ENCODE peak calls at places on chromosomes 2 and 18, in four cellular contexts. G is fibroblast of villous mesenchyme, N is A549, S is skeletal muscle cell. D is an unnamed sample.

GRCh38 chr18:78769502-78770113 is 210.0 kb upstream of the SALL3 start:
- DNase-seq in S (no peak), G (no peak), N (no peak), D (no peak)

GRCh38 chr2:194155406-194155805 is 1501.6 kb upstream of the SLC39A10 start:
- DNase-seq in N (no peak), G (no peak), S (no peak), D (no peak)

GRCh38 chr2:172283476-172283875 is 143.9 kb upstream of the ITGA6 start:
- DNase-seq in N (no peak), G (no peak), S (peak; percentile 41), D (peak; percentile 61)

GRCh38 chr2:96501471-96501874 is 3.7 kb downstream of the NEURL3 start:
- DNase-seq in G (no peak), S (no peak), N (no peak), D (no peak)

GRCh38 chr2:107259411-107260195 is 373.6 kb upstream of the ST6GAL2 start:
- DNase-seq in G (no peak), N (no peak), S (no peak), D (no peak)

GRCh38 chr2:119005081-119005480 is 63.1 kb downstream of the MARCO start:
- DNase-seq in S (no peak), N (no peak), G (no peak), D (no peak)

GRCh38 chr2:1744446-1745170 is at the start of gene PXDN:
- DNase-seq in G (peak; percentile 82), N (no peak), S (no peak), D (peak; percentile 81)

GRCh38 chr2:10654069-10654468 is 35.7 kb downstream of the NOL10 start:
- DNase-seq in N (no peak), G (peak; percentile 36), S (no peak), D (peak; percentile 53)

GRCh38 chr2:126698376-126698775 is 42.4 kb downstream of the GYPC start:
- DNase-seq in S (no peak), N (no peak), G (no peak), D (no peak)

GRCh38 chr2:112941753-112942653 is 31.0 kb downstream of the IL37 start:
- DNase-seq in S (peak; percentile 23), G (peak; percentile 76), N (peak; percentile 43), D (peak; percentile 89)

GRCh38 chr2:161008311-161008710 is 151.9 kb upstream of the TANK start:
- DNase-seq in N (no peak), G (no peak), S (no peak), D (no peak)

GRCh38 chr2:44941551-44942234 is at the start of gene SIX3:
- DNase-seq in N (no peak), S (no peak), G (no peak), D (no peak)

GRCh38 chr2:156110890-156111289 is 221.6 kb downstream of the NR4A2 start:
- DNase-seq in S (no peak), G (no peak), N (no peak), D (no peak)

GRCh38 chr18:26493021-26493420 is 55.3 kb downstream of the KCTD1 start:
- DNase-seq in N (no peak), G (no peak), S (no peak), D (no peak)

GRCh38 chr18:31097666-31098065 is 4.6 kb downstream of the DSC2 start:
- DNase-seq in S (no peak), N (no peak), G (no peak), D (no peak)

GRCh38 chr18:31101148-31102019 is 837 bp downstream of the DSC2 start:
- DNase-seq in G (no peak), N (peak; percentile 10), S (no peak), D (no peak)

GRCh38 chr18:31099490-31100230 is 2.6 kb downstream of the DSC2 start:
- DNase-seq in N (no peak), S (no peak), G (no peak), D (no peak)

GRCh38 chr18:31100598-31101147 is 1.5 kb downstream of the DSC2 start:
- DNase-seq in G (no peak), S (no peak), N (no peak), D (no peak)

DNA sequence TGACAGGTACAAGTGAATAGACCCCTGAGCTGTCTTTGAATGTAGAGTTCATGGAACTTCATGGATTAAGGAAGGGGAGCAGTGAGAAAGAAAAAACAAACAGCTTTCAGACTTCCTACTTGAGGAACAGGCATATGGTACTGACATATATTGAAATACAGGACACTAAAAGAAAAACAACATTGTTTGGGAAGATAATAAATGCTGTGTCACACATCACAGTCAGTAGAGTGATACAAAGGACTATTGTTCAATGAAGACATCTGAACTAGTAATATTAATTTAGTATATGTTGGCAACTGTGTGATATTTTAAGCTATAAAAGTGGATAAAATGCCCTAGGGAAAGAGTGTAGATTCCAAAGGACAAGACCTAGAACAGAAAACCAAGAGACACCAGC is 3.3 kb downstream of the DSC2 start:
- DNase-seq in N (no peak), S (no peak), G (no peak), D (no peak)
- H3K4me3 ChIP-seq in N (no peak overlapping the region), S (no peak overlapping the region), G (no peak overlapping the region), D (no peak overlapping the region)

GRCh38 chr2:241639385-241639784 is 1.9 kb downstream of the ATG4B start:
- DNase-seq in S (no peak), G (no peak), N (no peak), D (no peak)
- H3K4me3 ChIP-seq in S (no peak overlapping the region), G (no peak overlapping the region), N (no peak overlapping the region), D (no peak overlapping the region)

GRCh38 chr2:21970971-21971370 is 847.2 kb downstream of the TDRD15 start:
- DNase-seq in N (no peak), S (no peak), G (no peak), D (no peak)
- H3K4me3 ChIP-seq in N (no peak overlapping the region), S (no peak overlapping the region), G (no peak overlapping the region), D (no peak overlapping the region)

GRCh38 chr2:55282110-55282917 is 13.3 kb upstream of the MTIF2 start:
- DNase-seq in N (peak; percentile 61), G (peak; percentile 89), S (peak; percentile 55), D (peak; percentile 93)
- H3K4me3 ChIP-seq in N (peak overlapping the region; percentile 51), G (peak overlapping the region; percentile 84), S (peak overlapping the region; percentile 66), D (peak overlapping the region; percentile 84)

GRCh38 chr18:7122376-7122775 is 4.8 kb upstream of the LAMA1 start:
- DNase-seq in G (no peak), S (no peak), N (no peak), D (no peak)

GRCh38 chr18:7116832-7117389 is 686 bp downstream of the LAMA1 start:
- DNase-seq in S (no peak), G (no peak), N (no peak), D (peak; percentile 17)

GRCh38 chr18:7116001-7116831 is 1.4 kb downstream of the LAMA1 start:
- DNase-seq in S (no peak), N (no peak), G (peak; percentile 27), D (peak; percentile 54)

DNA sequence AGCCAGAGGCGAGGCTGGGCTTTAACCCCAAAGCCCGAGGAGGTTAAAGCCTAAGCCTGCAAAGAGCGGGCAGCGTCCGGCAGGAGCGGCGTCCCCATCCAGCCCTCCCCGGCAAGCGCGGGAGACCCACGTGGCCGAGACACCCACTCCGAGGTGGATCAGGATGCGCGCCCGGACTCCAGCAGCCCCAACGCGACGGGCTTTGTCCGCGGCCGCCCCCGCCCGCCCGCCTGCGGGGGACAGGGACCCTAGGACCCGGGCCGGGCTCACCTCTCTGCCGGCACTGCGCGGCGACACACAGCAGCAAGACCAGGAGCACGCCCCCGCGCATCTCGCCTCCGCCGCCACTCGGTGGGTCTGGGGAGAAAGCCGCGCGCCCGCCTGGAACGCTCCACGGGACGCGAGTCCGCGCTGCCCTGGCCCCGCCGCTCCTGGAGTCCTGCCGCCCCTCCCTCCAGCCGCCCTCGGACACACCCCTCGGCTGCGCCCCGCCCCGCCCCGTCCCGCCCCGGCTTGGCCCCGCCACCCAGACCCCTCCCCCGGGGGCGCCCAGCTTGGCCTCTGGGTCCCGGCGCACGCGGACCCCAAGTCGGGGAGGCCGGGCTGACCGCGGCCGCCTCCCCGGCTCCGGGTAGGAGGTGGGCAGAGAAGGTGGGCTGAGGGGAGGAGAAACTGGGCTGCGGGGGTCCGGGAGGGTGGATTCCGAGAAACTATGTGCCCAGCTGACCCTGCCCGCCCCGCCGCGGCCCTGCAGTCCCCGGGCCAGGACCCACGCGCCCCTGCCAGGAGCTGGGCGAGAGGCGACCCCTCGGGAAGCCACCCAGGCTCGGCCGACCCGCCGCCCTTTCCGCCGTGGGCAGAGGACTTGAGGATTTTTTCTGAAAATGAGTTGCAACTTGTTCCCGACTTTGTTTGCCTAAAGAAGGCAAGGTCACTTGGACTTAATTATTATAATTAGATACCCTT is at the start of gene LAMA1:
- DNase-seq in N (no peak), S (no peak), G (no peak), D (peak; percentile 22)
- H3K4me3 ChIP-seq in N (peak within 1 kb of the TSS; percentile 52), S (peak within 1 kb of the TSS; percentile 57), G (peak within 1 kb of the TSS; percentile 57), D (peak within 1 kb of the TSS; percentile 73)

GRCh38 chr2:136114392-136114791 is 3.6 kb downstream of the CXCR4 start:
- DNase-seq in G (peak; percentile 13), N (no peak), S (no peak), D (no peak)
- H3K4me3 ChIP-seq in G (no peak overlapping the region), N (no peak overlapping the region), S (no peak overlapping the region), D (no peak overlapping the region)

DNA sequence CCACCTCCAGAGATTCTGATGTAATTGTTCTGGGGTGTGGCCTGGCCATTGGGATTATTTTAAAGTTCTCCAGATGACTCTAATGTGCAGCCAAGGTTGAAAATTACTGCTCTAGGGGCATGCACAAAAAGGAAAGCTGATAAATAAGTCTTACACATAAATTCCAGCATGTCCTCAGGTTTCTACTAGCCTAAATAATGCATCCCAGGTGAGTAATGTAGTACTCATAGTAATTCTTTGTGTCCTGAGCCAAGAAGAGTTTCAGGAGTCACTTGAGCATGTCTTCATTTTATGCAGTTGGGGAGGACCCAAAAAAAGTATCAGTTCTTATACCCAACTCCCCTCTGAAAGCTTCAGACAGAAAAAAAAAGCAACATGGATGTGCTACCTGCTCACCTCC is 130.1 kb upstream of the SP5 start:
- DNase-seq in N (no peak), G (no peak), S (no peak), D (no peak)
- H3K4me3 ChIP-seq in N (no peak overlapping the region), G (no peak overlapping the region), S (no peak overlapping the region), D (no peak overlapping the region)

GRCh38 chr2:152167070-152167469 is 8.5 kb downstream of the STAM2 start:
- DNase-seq in N (no peak), G (no peak), S (no peak), D (peak; percentile 33)
- H3K4me3 ChIP-seq in N (no peak overlapping the region), G (no peak overlapping the region), S (no peak overlapping the region), D (no peak overlapping the region)

D was measured in choroid plexus epithelial cell.